ENCODE peak calls at places on chromosomes 4 and X, in ten cellular contexts. N is endothelial cell of umbilical vein, M is fibroblast of lung, C is mammary epithelial cell, R is MM.1S, H is neural progenitor cell, Q is astrocyte, Y is HCT116, E is hepatocyte, P is PC-3. I is an unnamed sample.

GRCh38 chrX:45063319-45064095 is 137.2 kb downstream of the DIPK2B start:
- DNase-seq in Q (peak; percentile 46), R (no peak), P (peak; percentile 87), E (peak; percentile 5), N (no peak), H (no peak), Y (no peak), M (peak; percentile 62), C (peak; percentile 63), I (no peak)

GRCh38 chr4:125582302-125582701 is 267.5 kb downstream of the FAT4 start:
- DNase-seq in R (no peak), H (no peak), P (peak; percentile 29), E (no peak), M (peak; percentile 15), Y (no peak), N (peak; percentile 55), Q (no peak), C (no peak), I (peak; percentile 28)

GRCh38 chrX:110414679-110415439 is 56.2 kb downstream of the RTL9 start:
- DNase-seq in M (peak; percentile 84), R (peak; percentile 83), N (no peak), H (no peak), P (peak; percentile 73), C (peak; percentile 38), Q (peak; percentile 79), E (no peak), Y (no peak), I (no peak)

GRCh38 chr4:100736651-100737450 is 219.0 kb upstream of the EMCN start:
- DNase-seq in Y (peak; percentile 31), M (peak; percentile 95), C (peak; percentile 87), N (peak; percentile 97), R (peak; percentile 27), Q (peak; percentile 95), P (peak; percentile 88), H (no peak), E (peak; percentile 10), I (peak; percentile 69)

GRCh38 chrX:25049971-25050370 is 34.2 kb upstream of the ARX start:
- DNase-seq in P (no peak), H (no peak), R (no peak), Q (no peak), N (no peak), M (no peak), Y (no peak), C (no peak), E (no peak), I (no peak)

GRCh38 chr4:152356428-152357034 is 179.4 kb downstream of the FBXW7 start:
- DNase-seq in C (no peak), E (no peak), Y (no peak), Q (peak; percentile 15), N (no peak), M (peak; percentile 43), H (no peak), R (no peak), P (no peak), I (no peak)

GRCh38 chr4:127920521-127920920 is 39.8 kb downstream of the PLK4 start:
- DNase-seq in P (no peak), R (no peak), Q (no peak), E (no peak), M (no peak), H (no peak), C (no peak), Y (no peak), N (no peak), I (no peak)

GRCh38 chrX:63656871-63657580 is 128.0 kb downstream of the ARHGEF9 start:
- DNase-seq in R (no peak), N (no peak), H (no peak), Y (no peak), P (peak; percentile 13), M (peak; percentile 85), Q (peak; percentile 76), C (peak; percentile 19), E (no peak), I (no peak)

GRCh38 chr4:119240568-119240967 is 28.1 kb downstream of the USP53 start:
- DNase-seq in Q (no peak), C (no peak), R (no peak), E (no peak), M (no peak), H (no peak), P (no peak), Y (no peak), N (no peak), I (no peak)
- H3K4me1 ChIP-seq in Q (no peaks in the 10 kb centered on the region), C (no peaks in the 10 kb centered on the region), R (peaks cover 16% of the 10 kb centered on the region), E (no peaks in the 10 kb centered on the region), M (no peaks in the 10 kb centered on the region), H (peaks cover 19% of the 10 kb centered on the region), P (no peaks in the 10 kb centered on the region), Y (no peaks in the 10 kb centered on the region), N (peaks cover 29% of the 10 kb centered on the region), I (peaks cover 17% of the 10 kb centered on the region)

GRCh38 chr4:26082565-26082964 is 168.5 kb downstream of the SMIM20 start:
- DNase-seq in N (no peak), P (no peak), H (no peak), M (no peak), Y (no peak), Q (no peak), C (no peak), R (no peak), E (no peak), I (no peak)

GRCh38 chr4:26083987-26084386 is 170.0 kb downstream of the SMIM20 start:
- DNase-seq in Q (peak; percentile 95), N (no peak), H (no peak), P (peak; percentile 94), Y (peak; percentile 65), C (peak; percentile 80), R (no peak), M (peak; percentile 96), E (peak; percentile 71), I (no peak)

GRCh38 chr4:26084414-26084813 is 170.4 kb downstream of the SMIM20 start:
- DNase-seq in N (no peak), P (no peak), R (no peak), Y (no peak), C (no peak), Q (no peak), M (no peak), E (no peak), H (no peak), I (no peak)

GRCh38 chr4:26080876-26081628 is 167.0 kb downstream of the SMIM20 start:
- DNase-seq in N (no peak), M (no peak), Q (no peak), E (no peak), R (no peak), H (no peak), P (no peak), Y (no peak), C (no peak), I (no peak)

DNA sequence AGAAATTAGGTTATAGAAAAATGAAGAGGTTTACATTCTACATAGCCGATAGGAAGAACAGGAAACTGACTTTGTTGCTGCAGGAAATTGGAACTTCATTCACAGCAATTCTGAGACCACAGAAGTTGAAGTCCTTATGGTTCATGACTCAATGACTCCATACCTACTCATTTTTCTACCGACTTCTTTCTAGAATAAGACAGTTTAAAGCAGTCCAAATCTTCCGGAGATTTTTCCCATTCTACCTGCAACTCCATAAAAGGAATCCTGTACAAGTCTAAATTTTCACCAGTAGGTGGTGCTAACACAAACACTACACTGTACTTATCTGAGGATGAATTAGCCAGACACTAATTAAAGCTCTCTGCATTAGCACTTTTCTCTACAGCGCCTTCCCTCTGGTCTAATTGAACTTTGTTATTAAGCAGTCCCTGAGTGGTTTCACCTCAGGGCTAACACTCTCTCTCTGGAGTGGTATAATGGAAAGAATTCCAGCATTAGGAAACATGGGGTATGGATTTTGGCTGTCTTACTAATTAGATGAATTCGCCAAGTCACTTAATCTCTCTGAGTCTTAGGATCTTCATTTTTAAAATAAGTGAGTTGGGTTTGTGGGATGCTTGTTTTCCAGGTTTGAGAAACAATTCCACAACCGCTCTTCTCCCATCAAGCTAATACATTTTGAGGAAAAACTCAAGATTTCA is 167.9 kb downstream of the SMIM20 start:
- DNase-seq in E (peak; percentile 66), N (peak; percentile 58), Y (peak; percentile 63), H (peak; percentile 77), R (peak; percentile 60), C (peak; percentile 38), M (peak; percentile 49), P (peak; percentile 71), Q (peak; percentile 23), I (peak; percentile 59)
- TF ChIP-seq EZH2 in E (no peak), N (no peak), Y (no peak), H (no peak), R (no peak), C (no peak), M (no peak), P (no peak), Q (no peak), I (no peak)

GRCh38 chr4:8090312-8090711 is 68.3 kb downstream of the ABLIM2 start:
- DNase-seq in Q (peak; percentile 54), H (no peak), P (peak; percentile 90), Y (no peak), M (peak; percentile 71), R (no peak), E (no peak), N (peak; percentile 86), C (peak; percentile 75), I (no peak)

GRCh38 chr4:8086751-8087445 is 71.7 kb downstream of the ABLIM2 start:
- DNase-seq in M (no peak), Y (no peak), P (no peak), R (no peak), H (no peak), Q (no peak), C (no peak), N (no peak), E (no peak), I (no peak)

GRCh38 chr4:8087921-8088495 is 70.6 kb downstream of the ABLIM2 start:
- DNase-seq in M (no peak), E (no peak), C (no peak), Y (no peak), H (no peak), P (no peak), R (no peak), Q (no peak), N (no peak), I (no peak)

GRCh38 chr4:8089862-8090261 is 68.8 kb downstream of the ABLIM2 start:
- DNase-seq in E (no peak), C (no peak), Y (no peak), P (no peak), R (no peak), Q (no peak), M (no peak), N (no peak), H (no peak), I (no peak)

DNA sequence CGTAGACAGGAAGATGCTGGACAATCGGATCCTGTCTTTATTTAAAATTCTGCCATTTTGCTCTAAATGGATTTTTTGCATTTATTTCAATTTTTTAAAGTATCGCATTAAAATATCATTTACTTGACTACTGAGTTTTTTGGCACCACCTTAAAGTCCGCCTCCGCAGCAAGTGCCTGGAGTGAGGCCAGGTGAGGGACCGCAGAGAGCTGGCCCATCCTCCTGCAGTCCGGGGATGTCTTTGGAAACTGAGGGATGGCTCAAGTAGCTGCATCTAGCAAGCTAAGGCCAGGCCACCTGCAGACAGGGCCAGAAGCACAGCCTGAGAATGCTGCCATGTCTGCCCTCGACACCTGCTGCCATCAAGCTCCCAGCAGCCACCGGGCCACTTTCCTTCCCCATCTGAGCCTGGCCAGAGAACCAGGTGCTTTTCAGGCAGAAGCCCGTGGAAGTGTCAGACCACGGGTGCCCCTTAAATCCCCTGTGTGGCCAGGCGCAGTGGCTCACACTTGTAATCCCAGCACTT is 69.6 kb downstream of the ABLIM2 start:
- DNase-seq in M (peak; percentile 7), H (no peak), C (no peak), Q (no peak), N (no peak), P (no peak), E (no peak), Y (no peak), R (no peak), I (no peak)
- H3K4me1 ChIP-seq in M (no peaks in the 10 kb centered on the region), H (no peaks in the 10 kb centered on the region), C (peaks cover 11% of the 10 kb centered on the region), Q (peaks cover 6% of the 10 kb centered on the region), N (peaks cover 6% of the 10 kb centered on the region), P (peaks cover 15% of the 10 kb centered on the region), E (no peaks in the 10 kb centered on the region), Y (peaks cover 8% of the 10 kb centered on the region), R (no peaks in the 10 kb centered on the region), I (no peaks in the 10 kb centered on the region)

DNA sequence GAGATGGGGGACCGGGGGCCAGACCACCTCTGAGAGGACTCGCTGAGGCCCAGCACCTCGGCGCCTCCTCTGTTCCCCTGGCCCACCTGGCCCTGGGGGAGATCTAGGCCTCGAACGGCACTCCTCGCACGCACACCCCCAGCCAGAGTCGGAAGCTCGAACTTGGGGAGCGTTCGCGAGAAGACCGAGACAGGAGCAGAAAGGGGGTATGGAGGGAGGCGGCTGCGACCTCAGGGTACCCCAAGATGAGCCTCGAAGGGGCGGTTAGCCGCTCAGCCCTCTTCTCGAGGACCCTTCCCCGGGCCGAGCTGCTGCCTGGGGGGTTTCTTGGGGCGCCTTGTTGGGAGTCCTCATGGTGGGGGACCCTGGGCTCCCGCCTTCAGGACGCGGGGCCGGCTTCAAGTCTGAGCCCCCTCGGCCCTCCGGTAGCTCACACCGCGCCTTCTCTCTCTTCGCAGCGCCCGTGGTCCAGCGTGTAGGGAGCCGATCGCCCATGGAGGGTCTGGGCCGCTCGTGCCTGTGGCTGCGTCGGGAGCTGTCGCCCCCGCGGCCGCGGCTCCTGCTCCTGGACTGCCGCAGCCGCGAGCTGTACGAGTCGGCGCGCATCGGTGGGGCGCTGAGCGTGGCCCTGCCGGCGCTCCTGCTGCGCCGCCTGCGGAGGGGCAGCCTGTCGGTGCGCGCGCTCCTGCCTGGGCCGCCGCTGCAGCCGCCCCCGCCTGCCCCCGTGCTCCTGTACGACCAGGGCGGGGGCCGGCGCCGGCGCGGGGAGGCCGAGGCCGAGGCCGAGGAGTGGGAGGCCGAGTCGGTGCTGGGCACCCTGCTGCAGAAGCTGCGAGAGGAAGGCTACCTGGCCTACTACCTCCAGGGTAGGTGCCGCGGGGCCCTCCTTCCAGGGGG is 706 bp downstream of the DUSP9 start:
- DNase-seq in N (no peak), Q (no peak), E (no peak), Y (no peak), R (no peak), M (no peak), P (no peak), C (no peak), H (peak; percentile 47), I (no peak)
- TF ChIP-seq EZH2 in N (peak; percentile 90), Q (peak; percentile 64), E (peak; percentile 44), Y (no peak), R (no peak), M (peak; percentile 66), P (no peak), C (no peak), H (peak; percentile 85), I (no peak)